ENCODE peak calls at places on chromosome 20, in six cellular contexts. T is transverse colon, R is HL-60, Y is stomach, P is breast epithelium, Z is suprapubic skin. H is an unnamed sample.
A peak's percentile ranks its signal among the peaks of the same experiment; 100 is the strongest.

GRCh38 chr20:669573-669972 is 6.0 kb downstream of the SCRT2 start:
- DNase-seq in T (no peak), R (no peak), Y (no peak), P (no peak), Z (no peak), H (no peak)

GRCh38 chr20:47127986-47128385 is 228.5 kb downstream of the ZMYND8 start:
- DNase-seq in T (no peak), R (no peak), Y (peak; percentile 43), P (no peak), Z (no peak), H (no peak)

GRCh38 chr20:59725476-59726119 is 121.3 kb downstream of the PHACTR3 start:
- DNase-seq in T (no peak), R (no peak), Y (no peak), P (no peak), Z (no peak), H (no peak)

GRCh38 chr20:45971675-45972499 is at the start of gene ZNF335:
- DNase-seq in T (peak; percentile 95), R (peak; percentile 94), Y (peak; percentile 95), P (peak; percentile 93), Z (peak; percentile 97), H (peak; percentile 97)

GRCh38 chr20:36217226-36217625 is 19.1 kb upstream of the AAR2 start:
- DNase-seq in T (no peak), R (no peak), Y (no peak), P (no peak), Z (no peak), H (no peak)

GRCh38 chr20:40646321-40647212 is 42.5 kb downstream of the MAFB start:
- DNase-seq in T (no peak), R (no peak), Y (no peak), P (no peak), Z (no peak), H (no peak)

GRCh38 chr20:60695223-60695622 is 556.8 kb upstream of the CDH4 start:
- DNase-seq in T (no peak), R (no peak), Y (no peak), P (no peak), Z (no peak), H (no peak)

GRCh38 chr20:33578510-33578909 is 83.6 kb upstream of the C20orf144 start:
- DNase-seq in T (no peak), R (no peak), Y (no peak), P (no peak), Z (peak; percentile 83), H (no peak)

GRCh38 chr20:49797292-49797628 is 15.4 kb upstream of the SLC9A8 start:
- DNase-seq in T (no peak), R (no peak), Y (no peak), P (no peak), Z (no peak), H (no peak)

GRCh38 chr20:50216543-50217206 is 26.0 kb downstream of the CEBPB start:
- DNase-seq in T (no peak), R (no peak), Y (no peak), P (no peak), Z (no peak), H (no peak)

GRCh38 chr20:6466065-6466810 is 301.2 kb upstream of the BMP2 start:
- DNase-seq in T (no peak), R (no peak), Y (no peak), P (no peak), Z (no peak), H (no peak)

GRCh38 chr20:61439251-61439650 is 187.2 kb downstream of the CDH4 start:
- DNase-seq in T (no peak), R (no peak), Y (no peak), P (no peak), Z (no peak), H (no peak)

GRCh38 chr20:1900321-1900791 is 5.1 kb downstream of the SIRPA start:
- DNase-seq in T (peak; percentile 33), R (peak; percentile 51), Y (peak; percentile 35), P (peak; percentile 46), Z (no peak), H (no peak)

GRCh38 chr20:13856356-13856755 is 71.5 kb downstream of the NDUFAF5 start:
- DNase-seq in T (no peak), R (no peak), Y (no peak), P (no peak), Z (no peak), H (no peak)

GRCh38 chr20:12207875-12208274 is 290.2 kb downstream of the BTBD3 start:
- DNase-seq in T (no peak), R (peak; percentile 10), Y (peak; percentile 26), P (no peak), Z (no peak), H (no peak)

GRCh38 chr20:14963262-14963663 is 625.9 kb upstream of the FLRT3 start:
- DNase-seq in T (no peak), R (no peak), Y (no peak), P (no peak), Z (no peak), H (no peak)

GRCh38 chr20:47705497-47705856 is 79.8 kb downstream of the SULF2 start:
- DNase-seq in T (no peak), R (no peak), Y (no peak), P (no peak), Z (no peak), H (no peak)

GRCh38 chr20:43015566-43015965 is 174.1 kb downstream of the PTPRT start:
- DNase-seq in T (no peak), R (no peak), Y (no peak), P (no peak), Z (no peak), H (no peak)

GRCh38 chr20:31549513-31549880 is 35.3 kb downstream of the HM13 start:
- DNase-seq in T (no peak), R (no peak), Y (no peak), P (no peak), Z (no peak), H (no peak)
- TF ChIP-seq POLR2AphosphoS5 in T (no peak), R (no peak), Y (no peak), P (no peak), Z (no peak), H (no peak)

GRCh38 chr20:22495172-22495571 is 89.2 kb downstream of the FOXA2 start:
- DNase-seq in T (no peak), R (no peak), Y (no peak), P (no peak), Z (no peak), H (no peak)

GRCh38 chr20:22489614-22490286 is 94.6 kb downstream of the FOXA2 start:
- DNase-seq in T (no peak), R (no peak), Y (peak; percentile 61), P (no peak), Z (no peak), H (no peak)

GRCh38 chr20:22492497-22492896 is 91.9 kb downstream of the FOXA2 start:
- DNase-seq in T (no peak), R (no peak), Y (no peak), P (no peak), Z (no peak), H (no peak)

GRCh38 chr20:22491188-22491500 is 93.2 kb downstream of the FOXA2 start:
- DNase-seq in T (no peak), R (no peak), Y (no peak), P (no peak), Z (no peak), H (no peak)

DNA sequence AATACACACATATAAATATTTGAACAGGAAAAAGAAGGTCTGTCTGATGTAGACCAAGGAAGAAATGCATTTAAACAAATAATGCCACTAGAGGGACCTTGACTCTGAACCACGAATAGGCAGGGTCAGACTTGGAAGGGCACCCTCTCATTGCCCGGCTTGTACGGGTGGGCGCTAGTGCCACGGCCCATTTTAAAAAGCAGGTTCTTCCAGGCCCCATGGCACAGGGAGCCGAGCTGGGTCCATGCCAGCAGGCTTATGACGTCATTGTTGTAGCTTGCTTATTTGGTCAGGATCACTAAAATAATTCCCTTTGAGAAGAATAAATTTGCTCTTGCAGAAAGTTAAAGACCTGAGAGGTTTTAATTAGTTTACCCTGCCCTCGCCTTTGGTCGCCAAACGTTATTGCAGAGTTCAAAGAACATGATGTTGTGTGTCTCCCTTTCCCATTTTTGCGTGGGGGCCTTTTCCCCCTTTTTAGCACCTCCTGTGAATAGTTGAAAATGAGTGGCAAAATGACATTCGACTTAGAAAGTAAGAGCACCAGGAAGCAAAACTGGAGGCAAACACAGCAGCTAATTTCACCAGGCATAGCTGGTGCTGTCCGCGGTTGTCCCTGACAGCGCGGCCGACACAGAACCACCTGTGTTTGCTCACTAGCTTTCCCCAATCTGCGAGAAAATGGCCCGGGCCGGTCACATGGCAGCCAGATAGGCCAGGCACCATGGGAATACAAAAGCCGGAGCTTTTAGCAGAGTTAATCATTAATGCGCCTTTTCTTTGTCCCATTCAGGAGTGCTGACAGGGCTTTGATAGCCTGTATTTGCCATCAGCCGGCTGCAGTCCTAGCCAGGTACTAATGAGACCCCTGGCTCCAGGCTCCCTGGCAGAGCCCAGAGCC is 93.8 kb downstream of the FOXA2 start:
- DNase-seq in T (peak; percentile 83), R (no peak), Y (peak; percentile 96), P (no peak), Z (no peak), H (no peak)
- TF ChIP-seq POLR2AphosphoS5 in T (no peak), R (no peak), Y (peak; percentile 89), P (no peak), Z (no peak), H (no peak)

DNA sequence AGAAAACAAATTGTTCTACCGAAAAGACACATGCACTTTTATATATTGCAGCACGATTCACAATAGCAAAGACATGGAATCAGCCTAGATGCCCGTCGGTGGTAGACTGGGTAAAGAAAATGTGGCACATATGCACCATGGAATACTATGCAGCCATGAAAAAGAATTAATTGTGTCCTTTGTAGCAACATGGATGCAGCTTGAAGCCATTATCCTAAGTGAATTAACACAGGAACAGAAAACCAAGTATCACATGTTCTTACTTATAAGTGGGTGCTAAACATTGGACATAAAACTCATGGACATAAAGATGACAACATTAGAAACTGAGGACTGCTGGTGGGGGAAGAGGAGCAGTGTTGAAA is 32.4 kb downstream of the RALGAPB start:
- DNase-seq in T (no peak), R (no peak), Y (no peak), P (no peak), Z (no peak), H (no peak)
- TF ChIP-seq POLR2AphosphoS5 in T (no peak), R (no peak), Y (no peak), P (no peak), Z (no peak), H (no peak)

GRCh38 chr20:19493794-19494495 is 264.1 kb upstream of the RIN2 start:
- DNase-seq in T (no peak), R (no peak), Y (no peak), P (no peak), Z (no peak), H (no peak)
- TF ChIP-seq POLR2AphosphoS5 in T (no peak), R (no peak), Y (no peak), P (no peak), Z (no peak), H (no peak)

GRCh38 chr20:58021481-58021880 is 207.0 kb downstream of the ANKRD60 start:
- DNase-seq in T (no peak), R (no peak), Y (no peak), P (peak; percentile 16), Z (peak; percentile 87), H (no peak)
- TF ChIP-seq POLR2AphosphoS5 in T (no peak), R (no peak), Y (no peak), P (no peak), Z (no peak), H (no peak)

H was measured in GM12892.